ENCODE peak calls at places on chromosomes 3 and 15, in nine cellular contexts. E is body of pancreas, P is tibial nerve, Q is heart left ventricle, J is testis, W is A549, K is gastrocnemius medialis, H is NB4, I is breast epithelium. U is an unnamed sample.

GRCh38 chr15:101016581-101016980 is 97.4 kb downstream of the LRRK1 start:
- DNase-seq in E (no peak), P (no peak), Q (no peak), J (peak; percentile 12), W (no peak), K (no peak), H (no peak), I (no peak), U (no peak)

GRCh38 chr15:67840747-67841634 is 1.1 kb upstream of the RNU6-1 start:
- DNase-seq in E (peak; percentile 38), P (no peak), Q (no peak), J (peak; percentile 47), W (peak; percentile 86), K (no peak), H (peak; percentile 47), I (no peak), U (peak; percentile 51)

GRCh38 chr15:77138167-77138522 is 67.2 kb upstream of the TSPAN3 start:
- DNase-seq in E (no peak), P (no peak), Q (no peak), J (no peak), W (no peak), K (no peak), H (no peak), I (no peak), U (no peak)

GRCh38 chr3:187497037-187497436 is 128.9 kb downstream of the RTP4 start:
- DNase-seq in E (no peak), P (no peak), Q (no peak), J (no peak), W (no peak), K (no peak), H (no peak), I (no peak), U (no peak)

GRCh38 chr3:41307065-41307464 is 107.8 kb downstream of the CTNNB1 start:
- DNase-seq in E (no peak), P (no peak), Q (no peak), J (no peak), W (no peak), K (no peak), H (no peak), I (no peak), U (no peak)

GRCh38 chr3:160224811-160225180 is 426 bp upstream of the C3orf80 start:
- DNase-seq in E (no peak), P (no peak), Q (no peak), J (no peak), W (peak; percentile 25), K (no peak), H (no peak), I (no peak), U (no peak)

GRCh38 chr3:197458179-197458707 is 97.5 kb downstream of the BDH1 start:
- DNase-seq in E (no peak), P (no peak), Q (no peak), J (peak; percentile 57), W (peak; percentile 53), K (no peak), H (peak; percentile 54), I (no peak), U (no peak)

GRCh38 chr3:112647122-112647521 is 6.2 kb upstream of the CCDC80 start:
- DNase-seq in E (no peak), P (no peak), Q (no peak), J (no peak), W (peak; percentile 61), K (no peak), H (no peak), I (no peak), U (no peak)

GRCh38 chr15:70269991-70270751 is 172.5 kb upstream of the TLE3 start:
- DNase-seq in E (no peak), P (no peak), Q (peak; percentile 56), J (peak; percentile 46), W (no peak), K (peak; percentile 13), H (peak; percentile 49), I (no peak), U (no peak)

GRCh38 chr3:58049143-58049785 is 41.0 kb downstream of the FLNB start:
- DNase-seq in E (peak; percentile 82), P (no peak), Q (peak; percentile 65), J (no peak), W (peak; percentile 66), K (no peak), H (no peak), I (peak; percentile 77), U (no peak)

GRCh38 chr3:14640157-14640562 is 11.4 kb upstream of the CCDC174 start:
- DNase-seq in E (no peak), P (no peak), Q (no peak), J (no peak), W (peak; percentile 31), K (no peak), H (no peak), I (no peak), U (no peak)

GRCh38 chr3:196138927-196139680 is 57.2 kb upstream of the TFRC start:
- DNase-seq in E (no peak), P (no peak), Q (no peak), J (no peak), W (no peak), K (no peak), H (no peak), I (peak; percentile 57), U (no peak)

GRCh38 chr3:189275852-189276251 is 104.1 kb downstream of the TPRG1 start:
- DNase-seq in E (no peak), P (no peak), Q (no peak), J (no peak), W (no peak), K (no peak), H (no peak), I (no peak), U (no peak)

GRCh38 chr3:42880601-42881451 is 5.1 kb upstream of the CYP8B1 start:
- DNase-seq in E (peak; percentile 83), P (peak; percentile 70), Q (peak; percentile 85), J (peak; percentile 90), W (peak; percentile 72), K (peak; percentile 75), H (peak; percentile 86), I (peak; percentile 69), U (peak; percentile 93)
- TF ChIP-seq POLR2A in E (peak; percentile 64), P (peak; percentile 18), Q (peak; percentile 25), J (no peak), W (peak; percentile 25), K (no peak), H (no peak), I (no peak), U (peak; percentile 11)

GRCh38 chr15:64878708-64879107 is 33.0 kb upstream of the ANKDD1A start:
- DNase-seq in E (no peak), P (no peak), Q (peak; percentile 75), J (no peak), W (no peak), K (no peak), H (no peak), I (no peak), U (no peak)
- TF ChIP-seq POLR2A in E (peak; percentile 24), P (no peak), Q (no peak), J (no peak), W (no peak), K (no peak), H (no peak), I (no peak), U (no peak)

GRCh38 chr3:177358085-177358967 is 161.0 kb upstream of the TBL1XR1 start:
- DNase-seq in E (no peak), P (no peak), Q (peak; percentile 79), J (peak; percentile 80), W (peak; percentile 76), K (peak; percentile 75), H (peak; percentile 95), I (peak; percentile 62), U (peak; percentile 89)
- TF ChIP-seq POLR2A in E (no peak), P (no peak), Q (peak; percentile 27), J (no peak), W (no peak), K (no peak), H (peak; percentile 32), I (no peak), U (no peak)

DNA sequence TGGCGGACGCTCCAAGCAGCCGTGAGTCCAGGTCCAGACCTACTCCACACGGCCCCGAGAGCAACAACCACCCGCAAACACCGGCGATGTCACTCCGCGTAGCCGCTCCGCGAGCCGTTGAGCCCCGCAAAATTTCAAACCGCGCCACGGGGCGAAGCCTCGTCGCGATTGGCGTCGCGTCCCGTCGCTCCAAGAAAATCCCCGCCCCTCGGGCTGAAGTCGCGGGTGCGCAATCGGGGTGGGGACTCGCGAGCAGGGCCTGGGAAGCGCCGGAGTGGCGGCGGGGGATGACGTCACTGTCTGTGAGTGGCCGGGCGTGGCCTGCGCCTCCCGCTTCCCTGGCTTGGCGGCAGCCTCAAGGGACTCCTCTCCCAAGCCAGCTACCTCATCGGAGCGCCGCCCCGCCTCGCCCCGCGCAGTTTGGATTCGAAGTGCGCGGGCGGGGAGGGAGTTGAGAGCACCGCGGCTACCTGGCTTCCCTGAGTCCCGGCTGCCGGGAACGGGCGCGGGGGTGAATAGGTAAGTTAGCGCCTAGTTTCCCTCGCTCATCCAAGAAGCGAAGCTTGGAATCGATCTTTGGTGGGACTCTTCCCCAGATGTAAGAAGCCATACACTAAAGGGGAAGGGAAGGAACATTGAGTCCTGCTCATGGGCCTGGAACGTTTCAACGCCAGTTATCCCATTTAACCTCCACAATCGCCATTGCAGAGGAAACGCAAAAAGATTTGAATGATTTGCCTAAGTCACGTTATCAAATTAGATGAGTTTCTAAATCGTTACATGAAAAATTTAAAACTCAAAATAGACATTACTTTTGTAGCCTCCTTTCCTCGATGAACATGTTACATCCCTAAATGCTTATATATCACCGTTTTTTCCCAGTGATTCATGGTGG is at the start of gene PRC1:
- DNase-seq in E (peak; percentile 99), P (peak; percentile 94), Q (peak; percentile 99), J (peak; percentile 99), W (peak; percentile 99), K (peak; percentile 97), H (peak; percentile 99), I (peak; percentile 98), U (peak; percentile 100)
- TF ChIP-seq POLR2A in E (peak; percentile 80), P (peak; percentile 92), Q (peak; percentile 64), J (peak; percentile 4), W (peak; percentile 74), K (peak; percentile 48), H (peak; percentile 87), I (peak; percentile 52), U (peak; percentile 95)

U was measured in erythroblast.